ENCODE peak calls at places on chromosomes 11 and 22, in seven cellular contexts. J, Y, R, L, M, S and X are unnamed samples.
A peak's percentile ranks its signal among the peaks of the same experiment; 100 is the strongest.

GRCh38 chr11:92129811-92130210 is 94.8 kb upstream of the FAT3 start:
- DNase-seq in J (no peak), Y (no peak), R (no peak), L (no peak), M (no peak), S (no peak), X (no peak)

GRCh38 chr11:71272161-71272560 is 19.8 kb upstream of the SHANK2 start:
- DNase-seq in J (no peak), Y (no peak), R (no peak), L (no peak), M (no peak), S (no peak), X (no peak)

GRCh38 chr11:69799582-69799981 is 19.6 kb downstream of the FGF3 start:
- DNase-seq in J (no peak), Y (no peak), R (no peak), L (peak; percentile 45), M (no peak), S (no peak), X (no peak)

GRCh38 chr11:36062796-36063380 is 119.0 kb downstream of the LDLRAD3 start:
- DNase-seq in J (no peak), Y (no peak), R (no peak), L (no peak), M (no peak), S (no peak), X (no peak)

GRCh38 chr11:37963440-37963839 is 1365.4 kb upstream of the RAG2 start:
- DNase-seq in J (no peak), Y (no peak), R (no peak), L (no peak), M (no peak), S (no peak), X (no peak)

GRCh38 chr11:14537134-14537599 is 17.0 kb upstream of the PSMA1 start:
- DNase-seq in J (peak; percentile 53), Y (no peak), R (peak; percentile 32), L (peak; percentile 65), M (no peak), S (peak; percentile 61), X (no peak)

GRCh38 chr11:65884716-65885092 is 3.6 kb downstream of the FIBP start:
- DNase-seq in J (peak; percentile 75), Y (peak; percentile 79), R (peak; percentile 83), L (peak; percentile 93), M (peak; percentile 88), S (peak; percentile 63), X (peak; percentile 83)

GRCh38 chr11:112786196-112786595 is 175.0 kb upstream of the NCAM1 start:
- DNase-seq in J (no peak), Y (no peak), R (no peak), L (no peak), M (no peak), S (no peak), X (no peak)

GRCh38 chr11:16030664-16031063 is 325.7 kb downstream of the SOX6 start:
- DNase-seq in J (no peak), Y (no peak), R (no peak), L (no peak), M (no peak), S (no peak), X (no peak)

GRCh38 chr22:37659897-37660708 is 1.6 kb downstream of the PDXP start:
- DNase-seq in J (no peak), Y (no peak), R (peak; percentile 46), L (no peak), M (no peak), S (no peak), X (no peak)

GRCh38 chr11:6705905-6706535 is 22.9 kb upstream of the MRPL17 start:
- DNase-seq in J (peak; percentile 65), Y (peak; percentile 57), R (peak; percentile 37), L (peak; percentile 39), M (no peak), S (peak; percentile 81), X (peak; percentile 54)

GRCh38 chr22:44862281-44862680 is 109.9 kb downstream of the ARHGAP8 start:
- DNase-seq in J (no peak), Y (no peak), R (no peak), L (no peak), M (peak; percentile 23), S (no peak), X (no peak)

DNA sequence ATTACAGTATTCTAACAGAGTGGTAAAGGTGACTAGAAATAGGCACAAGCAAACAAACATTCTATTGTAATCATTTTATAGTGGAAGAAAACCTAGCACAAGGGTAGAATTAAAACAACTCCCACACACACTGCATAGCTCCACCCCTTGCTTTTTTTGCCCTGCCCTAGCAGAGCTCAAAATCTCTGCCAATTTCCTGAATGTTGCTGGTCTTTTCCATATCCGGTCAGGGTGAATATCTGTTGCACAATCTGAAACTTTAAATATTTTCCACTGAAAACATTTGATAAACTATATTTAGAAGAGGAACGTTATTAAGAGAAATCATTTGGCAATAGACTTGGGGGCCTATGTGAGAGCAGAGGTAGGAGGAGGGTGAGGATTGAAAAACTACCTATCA is 2.7 kb downstream of the SPA17 start:
- DNase-seq in J (peak; percentile 39), Y (no peak), R (peak; percentile 52), L (no peak), M (no peak), S (no peak), X (no peak)
- TF ChIP-seq POLR2A in J (no peak), Y (no peak), R (no peak), L (no peak), M (no peak), S (no peak), X (no peak)

DNA sequence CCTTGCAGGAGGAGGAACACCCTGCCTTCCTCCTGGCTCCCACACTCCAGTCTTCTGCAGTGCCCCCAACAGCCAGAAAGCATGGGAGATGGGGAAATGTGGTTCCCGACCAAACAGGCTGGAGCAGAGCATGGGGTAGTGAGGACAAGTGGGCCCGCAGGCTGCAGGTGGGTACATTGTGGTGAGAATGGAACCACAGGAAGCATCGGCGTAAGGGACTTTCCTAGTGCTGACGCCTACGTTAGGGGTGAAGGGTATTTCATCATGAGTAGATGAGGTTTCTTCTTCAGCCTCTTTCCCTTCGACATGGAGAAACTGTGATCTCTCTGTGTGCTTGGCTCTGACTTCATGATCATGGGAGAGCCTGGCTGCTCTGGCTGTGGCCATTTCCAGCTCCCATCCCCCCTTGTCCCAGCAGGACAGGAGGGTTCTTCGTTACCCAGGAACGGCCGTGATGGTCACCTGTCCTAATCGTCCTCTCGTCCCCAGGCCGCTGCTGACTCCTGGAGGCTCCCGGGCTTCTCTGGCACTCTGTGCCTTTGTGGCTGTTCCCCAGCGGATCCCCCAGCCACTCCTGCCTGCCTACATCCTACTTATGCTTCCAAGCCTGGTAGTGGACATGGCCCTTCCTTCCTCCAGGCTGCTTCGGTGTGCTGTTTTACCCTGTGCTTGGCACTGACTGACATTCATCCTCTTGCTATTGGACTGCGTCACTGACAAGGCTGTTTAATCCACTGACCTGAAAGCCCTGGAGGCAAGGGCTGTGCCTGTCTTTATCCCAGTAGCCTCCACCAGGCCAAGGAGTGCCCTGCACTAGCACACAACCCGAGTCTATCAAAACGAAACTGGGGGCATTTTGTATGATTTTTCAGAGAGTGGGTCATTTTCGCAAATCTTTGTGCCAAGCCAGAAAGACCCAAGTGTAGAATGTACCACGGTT is 65.2 kb upstream of the CECR2 start:
- DNase-seq in J (no peak), Y (no peak), R (peak; percentile 21), L (no peak), M (no peak), S (no peak), X (peak; percentile 21)
- TF ChIP-seq POLR2A in J (no peak), Y (no peak), R (no peak), L (no peak), M (no peak), S (no peak), X (no peak)

GRCh38 chr11:76798656-76799055 is 15.5 kb downstream of the TSKU start:
- DNase-seq in J (no peak), Y (no peak), R (no peak), L (no peak), M (no peak), S (peak; percentile 32), X (no peak)

GRCh38 chr11:76800466-76801200 is 17.5 kb downstream of the TSKU start:
- DNase-seq in J (peak; percentile 89), Y (no peak), R (no peak), L (no peak), M (no peak), S (peak; percentile 14), X (no peak)

GRCh38 chr11:76797341-76798201 is 14.4 kb downstream of the TSKU start:
- DNase-seq in J (no peak), Y (no peak), R (no peak), L (no peak), M (no peak), S (peak; percentile 6), X (no peak)

GRCh38 chr11:76798202-76798581 is 15.0 kb downstream of the TSKU start:
- DNase-seq in J (no peak), Y (no peak), R (no peak), L (no peak), M (no peak), S (peak; percentile 15), X (no peak)

DNA sequence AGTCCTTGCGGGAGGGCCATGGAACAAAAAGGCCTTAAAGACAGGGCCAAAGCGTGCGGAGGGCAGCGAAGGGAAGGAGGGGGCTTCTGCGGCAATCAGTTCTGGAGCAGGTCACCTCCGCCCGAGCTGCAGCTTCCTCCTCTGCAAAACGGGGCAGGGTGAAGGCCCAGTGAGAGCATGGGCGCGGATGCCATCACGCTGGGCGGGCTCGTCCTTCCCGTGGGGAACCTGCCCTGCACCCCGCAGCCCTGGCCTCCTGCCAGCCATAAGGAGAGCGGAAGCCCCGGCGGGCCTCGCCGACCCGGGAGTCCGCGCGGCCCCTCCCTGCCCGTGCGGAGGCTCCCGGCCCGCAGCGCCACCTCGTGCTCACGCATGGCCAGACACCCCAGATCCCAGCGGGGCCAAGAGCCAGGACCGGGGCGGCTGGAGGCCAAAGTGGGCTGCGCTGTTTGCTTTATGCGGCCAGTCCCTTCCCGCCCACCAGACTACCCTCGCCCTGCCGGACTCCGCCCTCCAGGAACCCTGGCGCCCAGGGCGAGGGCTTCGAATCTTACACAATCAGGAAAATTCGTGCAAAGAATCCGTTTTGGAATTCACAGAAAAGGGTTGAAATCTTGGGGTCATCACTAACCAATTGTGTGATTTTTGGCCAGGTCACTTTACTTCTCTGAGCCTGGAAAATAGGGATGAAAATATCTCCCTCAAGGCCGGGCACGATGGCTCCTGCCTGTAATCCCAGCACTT is 16.1 kb downstream of the TSKU start:
- DNase-seq in J (peak; percentile 78), Y (peak; percentile 77), R (peak; percentile 88), L (peak; percentile 83), M (peak; percentile 93), S (peak; percentile 82), X (peak; percentile 86)
- TF ChIP-seq POLR2A in J (no peak), Y (no peak), R (no peak), L (no peak), M (peak; percentile 37), S (no peak), X (no peak)

DNA sequence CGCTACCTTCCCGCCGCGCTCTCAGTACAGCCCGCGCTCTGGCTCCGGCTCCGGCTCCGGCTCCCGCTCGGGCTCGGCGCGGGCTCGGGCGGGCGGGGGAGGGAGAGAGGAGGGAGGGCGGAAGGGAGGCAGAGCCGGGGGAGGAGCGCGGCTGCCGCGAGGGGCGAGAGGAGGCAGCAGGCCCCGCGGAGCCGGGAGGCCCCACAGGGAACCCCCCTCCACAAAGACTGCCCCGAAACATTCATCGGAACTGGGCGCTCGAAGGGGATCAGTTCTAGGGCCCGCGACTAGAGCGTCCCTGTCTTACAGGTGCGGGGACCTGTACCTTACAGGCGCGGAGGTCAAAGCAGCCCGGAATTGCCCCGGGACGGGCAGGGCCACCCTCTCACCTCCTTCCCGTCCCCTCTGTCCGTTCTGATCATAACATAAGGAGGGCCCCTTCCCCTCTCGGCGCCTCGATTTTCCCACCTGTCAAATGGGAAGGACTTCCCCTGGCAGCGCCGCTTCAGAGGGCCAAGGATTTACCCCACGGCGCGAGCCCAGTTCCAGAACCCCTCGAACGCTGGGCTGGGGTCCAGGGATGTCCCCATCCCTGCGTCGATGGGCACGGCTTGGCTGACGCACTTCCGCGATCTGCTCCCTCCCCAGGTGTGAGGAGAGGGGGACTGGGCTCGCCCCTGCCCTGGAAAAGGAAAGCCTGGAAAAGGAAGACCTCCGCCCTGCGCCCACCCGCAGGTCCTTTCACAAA is at the start of gene SHISA8:
- DNase-seq in J (peak; percentile 46), Y (peak; percentile 72), R (peak; percentile 64), L (no peak), M (no peak), S (no peak), X (peak; percentile 67)
- TF ChIP-seq POLR2A in J (no peak), Y (peak; percentile 29), R (no peak), L (no peak), M (no peak), S (no peak), X (no peak)